ENCODE peak calls at places on chromosomes 11 and 22, in five cellular contexts. Y, O, X, K and G are unnamed samples. For H3K36me3, the result is how much of the 10 kb centered on the place peaks cover.

GRCh38 chr22:21762712-21763581 is 27.4 kb upstream of the YPEL1 start:
- DNase-seq in Y (no peak), O (no peak), X (no peak), K (no peak), G (no peak)

GRCh38 chr11:6362868-6363678 is 27.2 kb upstream of the SMPD1 start:
- DNase-seq in Y (peak), O (peak), X (peak), K (no peak), G (peak)

GRCh38 chr11:2685051-2685450 is 14.7 kb downstream of the KCNQ1OT1 start:
- DNase-seq in Y (no peak), O (no peak), X (no peak), K (no peak), G (peak)

GRCh38 chr11:2531277-2531986 is 86.6 kb downstream of the KCNQ1 start:
- DNase-seq in Y (peak), O (peak), X (no peak), K (peak), G (peak)

GRCh38 chr11:3223932-3224729 is 5.5 kb upstream of the MRGPRG start:
- DNase-seq in Y (no peak), O (no peak), X (no peak), K (no peak), G (peak)

GRCh38 chr11:85114786-85115185 is 512.4 kb downstream of the DLG2 start:
- DNase-seq in Y (no peak), O (peak), X (no peak), K (no peak), G (no peak)

GRCh38 chr11:86069408-86070086 is 663 bp upstream of the PICALM start:
- DNase-seq in Y (peak), O (peak), X (no peak), K (no peak), G (peak)

GRCh38 chr11:128054323-128054910 is 532.9 kb downstream of the ETS1 start:
- DNase-seq in Y (no peak), O (peak), X (no peak), K (no peak), G (no peak)

GRCh38 chr11:120511116-120511803 is at the start of gene GRIK4:
- DNase-seq in Y (peak), O (peak), X (no peak), K (peak), G (peak)

GRCh38 chr22:19969141-19969928 is 27.7 kb upstream of the TXNRD2 start:
- DNase-seq in Y (no peak), O (no peak), X (no peak), K (peak), G (no peak)
- H3K27ac ChIP-seq in Y (no peak), O (no peak), X (no peak), K (no peak), G (no peak)

DNA sequence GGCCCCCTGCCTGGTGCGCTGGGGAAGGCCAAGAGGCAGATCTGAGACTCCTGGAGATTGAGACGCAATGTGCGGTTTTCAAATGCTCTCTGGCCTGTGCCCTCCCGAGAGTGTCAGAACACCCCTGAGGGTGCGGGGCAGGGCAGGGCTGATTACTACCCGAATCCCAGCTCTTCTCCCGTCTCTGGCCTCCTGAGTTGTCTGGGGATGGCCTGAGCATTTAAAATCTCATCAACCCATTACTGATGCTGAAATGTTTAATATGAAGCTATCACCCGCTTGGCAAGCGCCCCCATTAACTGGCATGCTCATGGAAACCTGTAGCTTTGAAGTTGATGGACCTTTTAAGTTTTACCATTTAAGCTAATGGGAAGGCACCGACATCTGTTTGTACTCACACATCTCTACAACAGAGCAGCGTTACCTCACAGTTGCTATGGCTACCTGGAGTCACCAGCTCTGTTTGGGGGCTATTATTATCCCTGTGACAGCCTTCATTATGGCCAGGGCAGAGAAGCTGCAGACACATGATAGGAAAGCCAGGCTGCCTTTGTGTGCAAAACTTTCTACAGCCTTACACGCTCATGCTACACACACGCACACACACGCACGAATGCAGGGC is 3.6 kb upstream of the MB start:
- DNase-seq in Y (peak), O (peak), X (no peak), K (no peak), G (no peak)
- TF ChIP-seq POLR2A in Y (no peak), O (no peak), X (no peak), K (no peak), G (no peak)

GRCh38 chr11:14347494-14347893 is 11.5 kb downstream of the RRAS2 start:
- DNase-seq in Y (no peak), O (no peak), X (no peak), K (no peak), G (no peak)
- H3K36me3 ChIP-seq in Y (under half), O (under half), X (under half), K (under half), G (under half)

DNA sequence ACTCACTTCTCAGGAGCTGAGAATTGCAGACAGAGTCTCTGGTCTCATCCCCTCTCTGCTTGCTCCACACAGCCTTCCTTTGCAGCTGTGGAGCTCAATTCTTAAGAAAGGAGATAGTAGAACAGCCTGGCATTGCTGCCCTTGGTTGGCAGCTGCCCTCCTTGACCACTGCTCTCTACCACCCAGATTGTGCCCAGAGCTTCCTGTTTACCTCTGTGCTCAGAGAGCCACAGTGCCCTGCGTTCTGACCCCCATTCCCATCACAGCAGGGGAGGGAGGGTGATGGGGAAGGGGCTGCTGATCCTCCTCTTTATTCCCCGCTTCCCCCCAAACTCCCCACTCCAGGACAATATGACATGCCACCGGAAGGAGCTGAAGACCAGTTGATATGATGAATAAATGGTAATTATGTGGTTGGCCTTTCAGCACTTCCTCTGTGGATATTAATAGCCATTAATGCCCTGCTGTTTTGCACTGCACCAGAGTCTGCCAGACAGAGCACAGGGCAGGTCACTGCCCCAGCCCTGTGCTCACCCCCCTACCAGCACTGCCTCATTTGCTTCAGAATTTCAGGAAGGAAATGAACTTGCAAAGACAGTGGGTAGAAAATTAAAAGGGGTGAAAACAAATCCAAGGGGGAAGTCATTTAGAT is 426.8 kb upstream of the CADM1 start:
- DNase-seq in Y (no peak), O (no peak), X (no peak), K (no peak), G (no peak)
- H3K27ac ChIP-seq in Y (no peak), O (no peak), X (no peak), K (peak), G (no peak)